ENCODE peak calls at places on chromosomes 11 and 22, in four cellular contexts. W is WTC11, L is HFFc6, V is body of pancreas. M is an unnamed sample.

GRCh38 chr11:86182976-86183584 is 61.5 kb upstream of the EED start:
- DNase-seq in W (no peak), L (no peak), V (no peak), M (no peak)

GRCh38 chr11:46006418-46007070 is 84.1 kb downstream of the LARGE2 start:
- DNase-seq in W (no peak), L (peak; percentile 77), V (peak; percentile 21), M (peak; percentile 15)

GRCh38 chr22:45885171-45885840 is 91.7 kb downstream of the WNT7B start:
- DNase-seq in W (peak; percentile 5), L (no peak), V (no peak), M (no peak)

GRCh38 chr22:45318558-45319318 is 9.0 kb downstream of the FAM118A start:
- DNase-seq in W (no peak), L (no peak), V (no peak), M (no peak)

GRCh38 chr11:100624346-100624745 is 62.7 kb upstream of the ARHGAP42 start:
- DNase-seq in W (no peak), L (no peak), V (no peak), M (no peak)

GRCh38 chr11:74171630-74172465 is 759 bp downstream of the PPME1 start:
- DNase-seq in W (no peak), L (no peak), V (no peak), M (no peak)

GRCh38 chr22:36578619-36579018 is 49.7 kb upstream of the EIF3D start:
- DNase-seq in W (no peak), L (no peak), V (no peak), M (no peak)

GRCh38 chr22:46053563-46054090 is 76.7 kb upstream of the WNT7B start:
- DNase-seq in W (no peak), L (no peak), V (peak; percentile 84), M (no peak)

GRCh38 chr22:46653596-46653995 is 33.4 kb downstream of the GRAMD4 start:
- DNase-seq in W (no peak), L (no peak), V (no peak), M (no peak)

GRCh38 chr11:79418241-79418640 is 22.6 kb downstream of the TENM4 start:
- DNase-seq in W (no peak), L (no peak), V (no peak), M (no peak)

DNA sequence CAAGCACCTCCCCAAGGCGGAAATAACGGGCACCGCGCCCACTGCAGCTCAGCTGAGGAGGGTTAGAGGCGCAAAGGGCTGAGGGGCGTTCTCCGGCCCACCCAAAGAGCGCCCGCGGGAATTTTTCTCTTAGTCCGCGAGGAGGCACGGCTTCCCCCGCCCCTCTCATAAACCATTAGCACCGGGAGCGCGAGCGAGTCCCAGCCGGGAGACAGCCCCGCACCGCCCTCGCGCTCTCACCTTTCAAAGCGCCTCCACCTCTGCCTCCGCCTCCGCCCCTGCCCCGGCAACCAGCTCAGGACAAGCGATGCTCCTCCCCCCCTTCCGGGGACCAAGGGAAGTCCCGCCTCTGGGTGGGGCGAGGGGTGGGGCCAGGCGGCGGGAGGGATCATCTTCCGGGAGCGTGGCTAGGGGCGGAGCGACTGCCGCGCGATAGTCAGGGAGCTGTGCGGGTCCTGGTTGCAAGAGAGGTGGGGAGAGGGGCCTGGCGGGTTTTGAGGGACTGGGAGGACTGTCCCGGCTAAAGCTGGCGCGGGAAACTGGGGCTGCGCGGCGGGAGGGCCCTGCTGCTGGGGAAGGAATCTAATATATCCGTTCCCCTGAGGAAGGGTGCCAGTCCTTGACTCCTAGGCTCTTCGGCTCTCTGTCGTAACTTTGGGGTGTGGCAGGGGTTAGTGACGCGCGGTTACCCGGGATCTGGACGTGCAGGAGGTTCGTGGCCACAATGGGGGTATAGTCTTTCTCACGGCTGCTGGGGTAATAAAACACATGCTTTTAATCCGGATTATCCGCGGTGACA is at the start of the genes CCDC82 and JRKL:
- DNase-seq in W (peak; percentile 99), L (peak; percentile 90), V (peak; percentile 98), M (peak; percentile 99)
- TF ChIP-seq CTCF in W (no peak), L (peak; percentile 24), V (peak; percentile 32), M (no peak)

DNA sequence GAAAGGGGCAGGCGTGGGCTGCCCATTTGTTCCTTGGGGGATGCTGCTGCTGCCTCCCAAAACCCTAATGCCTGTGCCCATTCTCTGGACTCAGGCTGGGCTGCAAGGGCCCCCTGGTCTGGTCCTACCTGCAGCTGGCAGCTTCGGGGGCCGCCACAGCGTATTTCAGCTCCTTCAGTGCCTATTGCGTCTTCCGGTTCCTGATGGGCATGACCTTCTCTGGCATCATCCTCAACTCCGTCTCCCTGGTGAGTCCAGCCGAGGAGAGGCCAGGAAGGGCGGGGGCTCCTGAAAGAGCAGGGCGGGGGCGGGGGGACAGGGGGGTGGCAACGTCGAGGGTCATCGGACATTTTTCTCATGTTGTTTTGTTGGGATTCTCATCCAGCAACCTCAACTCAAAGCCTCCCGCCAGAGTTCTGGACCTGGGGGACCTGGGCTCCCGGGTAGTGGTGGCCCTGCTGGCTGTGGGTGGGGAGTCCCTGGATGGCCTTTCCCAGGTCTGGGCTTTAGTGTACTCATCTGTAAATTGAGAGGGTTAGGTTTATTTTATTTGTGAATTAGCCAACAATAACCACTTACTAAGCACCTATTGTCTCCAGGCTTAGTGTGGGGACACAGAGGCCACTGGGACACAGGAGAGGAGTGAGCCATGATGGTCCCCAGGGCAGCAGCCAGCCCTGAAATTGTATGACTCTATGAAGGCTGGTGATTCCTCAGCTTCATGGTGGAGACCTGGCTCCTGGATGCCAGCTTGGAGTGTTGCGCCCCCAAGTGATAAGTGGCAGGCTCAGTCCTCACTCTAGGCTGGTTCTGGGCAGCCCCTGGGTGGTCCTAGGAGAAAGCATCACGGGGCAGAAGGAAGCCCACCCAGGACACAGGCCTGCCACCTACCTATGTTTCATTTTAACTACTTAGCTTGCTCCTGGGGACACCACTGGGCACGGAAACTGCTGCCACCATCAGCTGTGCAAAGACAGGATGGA is 36.0 kb downstream of the CAPN1 start:
- DNase-seq in W (no peak), L (no peak), V (no peak), M (no peak)
- TF ChIP-seq CTCF in W (no peak), L (no peak), V (no peak), M (no peak)

GRCh38 chr11:96827164-96827563 is 437.4 kb downstream of the JRKL start:
- DNase-seq in W (no peak), L (peak; percentile 5), V (no peak), M (peak; percentile 5)
- TF ChIP-seq CTCF in W (no peak), L (no peak), V (peak; percentile 18), M (peak; percentile 7)

GRCh38 chr11:120432056-120433018 is 79.2 kb upstream of the GRIK4 start:
- DNase-seq in W (no peak), L (peak; percentile 99), V (no peak), M (no peak)

GRCh38 chr11:120431633-120432032 is 79.9 kb upstream of the GRIK4 start:
- DNase-seq in W (peak; percentile 23), L (peak; percentile 75), V (no peak), M (no peak)
- TF ChIP-seq CTCF in W (peak; percentile 39), L (peak; percentile 69), V (peak; percentile 17), M (no peak)

DNA sequence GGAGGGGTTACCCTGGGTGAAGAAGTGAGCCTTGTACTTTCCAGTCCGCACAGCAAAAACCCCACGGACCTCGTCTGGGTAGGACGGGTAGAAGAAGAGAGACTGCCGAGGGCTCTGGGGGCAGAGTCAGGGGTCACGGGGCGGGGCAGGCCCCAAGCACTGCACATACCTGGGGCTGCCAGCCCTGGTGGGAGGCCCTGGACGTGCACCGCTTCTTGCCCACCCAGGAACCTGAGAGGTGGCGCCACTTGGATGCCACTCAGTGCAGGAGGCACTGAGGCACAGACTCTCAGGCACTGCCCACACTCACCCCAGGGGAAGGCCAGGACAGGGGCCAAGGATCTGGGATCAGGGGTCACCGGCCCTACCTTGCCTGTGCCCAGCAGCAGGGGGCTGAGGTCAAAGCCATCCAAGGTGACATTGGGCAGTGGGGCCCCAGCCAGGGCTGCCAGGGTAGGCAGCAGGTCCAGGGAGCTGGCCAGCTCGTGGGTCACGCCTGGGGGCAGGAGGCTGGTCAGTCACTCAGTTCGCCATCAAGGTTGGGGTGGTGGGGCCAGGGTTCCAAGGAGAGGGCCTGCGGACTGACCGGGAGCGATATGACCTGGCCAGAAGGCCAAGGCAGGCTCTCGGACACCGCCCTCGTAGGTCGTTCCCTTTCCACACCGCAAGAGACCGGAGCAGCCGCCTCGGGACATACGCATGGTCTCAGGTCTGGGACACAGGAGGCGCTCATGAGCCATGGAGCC is 2.2 kb downstream of the ARSA start:
- DNase-seq in W (peak; percentile 78), L (no peak), V (no peak), M (no peak)
- TF ChIP-seq CTCF in W (no peak), L (peak; percentile 41), V (no peak), M (no peak)

GRCh38 chr11:60589611-60590010 is 74.4 kb downstream of the MS4A13 start:
- DNase-seq in W (no peak), L (no peak), V (no peak), M (no peak)
- TF ChIP-seq CTCF in W (no peak), L (peak; percentile 41), V (no peak), M (peak; percentile 29)

M was measured in nephron progenitor cell.